ENCODE peak calls at places on chromosomes 16 and 17, in eight cellular contexts. One of them, this sample, is unnamed.

GRCh38 chr17:4968916-4969550 is 1.4 kb upstream of the SPAG7 start:
- DNase-seq in adipocyte: peak; percentile 96
- DNase-seq in neuronal stem cell: no peak
- DNase-seq in left ventricle myocardium inferior: no peak
- DNase-seq in WERI-Rb-1: peak; percentile 22
- DNase-seq in body of pancreas: no peak
- DNase-seq in uterus: peak; percentile 50
- DNase-seq in Panc1: peak; percentile 86
- DNase-seq in this sample: peak; percentile 66

GRCh38 chr17:28951991-28952975 is 965 bp upstream of the PHF12 start:
- DNase-seq in adipocyte: peak; percentile 100
- DNase-seq in neuronal stem cell: peak; percentile 99
- DNase-seq in uterus: peak; percentile 97
- DNase-seq in left ventricle myocardium inferior: peak; percentile 96
- DNase-seq in WERI-Rb-1: peak; percentile 97
- DNase-seq in Panc1: peak; percentile 98
- DNase-seq in body of pancreas: peak; percentile 97
- DNase-seq in this sample: peak; percentile 89

GRCh38 chr17:9109933-9110332 is 88.6 kb downstream of the NTN1 start:
- DNase-seq in Panc1: no peak
- DNase-seq in WERI-Rb-1: no peak
- DNase-seq in adipocyte: no peak
- DNase-seq in neuronal stem cell: no peak
- DNase-seq in uterus: no peak
- DNase-seq in left ventricle myocardium inferior: no peak
- DNase-seq in body of pancreas: no peak
- DNase-seq in this sample: peak; percentile 56

GRCh38 chr17:73591278-73592078 is 52.8 kb downstream of the SDK2 start:
- DNase-seq in WERI-Rb-1: no peak
- DNase-seq in body of pancreas: no peak
- DNase-seq in uterus: no peak
- DNase-seq in left ventricle myocardium inferior: no peak
- DNase-seq in Panc1: no peak
- DNase-seq in neuronal stem cell: no peak
- DNase-seq in adipocyte: no peak
- DNase-seq in this sample: no peak

GRCh38 chr16:46743232-46743719 is 4.9 kb downstream of the MYLK3 start:
- DNase-seq in body of pancreas: no peak
- DNase-seq in neuronal stem cell: no peak
- DNase-seq in Panc1: no peak
- DNase-seq in WERI-Rb-1: no peak
- DNase-seq in adipocyte: no peak
- DNase-seq in left ventricle myocardium inferior: peak; percentile 46
- DNase-seq in uterus: no peak
- DNase-seq in this sample: peak; percentile 64

GRCh38 chr16:11253995-11254912 is 1.8 kb downstream of the SOCS1 start:
- DNase-seq in left ventricle myocardium inferior: no peak
- DNase-seq in uterus: peak; percentile 31
- DNase-seq in neuronal stem cell: no peak
- DNase-seq in adipocyte: peak; percentile 30
- DNase-seq in WERI-Rb-1: no peak
- DNase-seq in body of pancreas: no peak
- DNase-seq in Panc1: no peak
- DNase-seq in this sample: peak; percentile 72

GRCh38 chr16:22355487-22355908 is 18.9 kb downstream of the CDR2 start:
- DNase-seq in neuronal stem cell: no peak
- DNase-seq in uterus: no peak
- DNase-seq in adipocyte: no peak
- DNase-seq in body of pancreas: no peak
- DNase-seq in left ventricle myocardium inferior: no peak
- DNase-seq in WERI-Rb-1: no peak
- DNase-seq in Panc1: no peak
- DNase-seq in this sample: no peak

GRCh38 chr17:64679710-64680216 is 17.7 kb upstream of the SMURF2 start:
- DNase-seq in left ventricle myocardium inferior: no peak
- DNase-seq in adipocyte: peak; percentile 99
- DNase-seq in body of pancreas: no peak
- DNase-seq in WERI-Rb-1: no peak
- DNase-seq in uterus: no peak
- DNase-seq in neuronal stem cell: no peak
- DNase-seq in Panc1: no peak
- DNase-seq in this sample: no peak

GRCh38 chr17:75490953-75491649 is 24.2 kb downstream of the CASKIN2 start:
- DNase-seq in neuronal stem cell: no peak
- DNase-seq in Panc1: no peak
- DNase-seq in left ventricle myocardium inferior: no peak
- DNase-seq in WERI-Rb-1: no peak
- DNase-seq in adipocyte: no peak
- DNase-seq in uterus: no peak
- DNase-seq in body of pancreas: no peak
- DNase-seq in this sample: no peak

GRCh38 chr16:79331064-79331463 is 269.5 kb downstream of the MAF start:
- DNase-seq in WERI-Rb-1: no peak
- DNase-seq in Panc1: no peak
- DNase-seq in adipocyte: no peak
- DNase-seq in left ventricle myocardium inferior: no peak
- DNase-seq in body of pancreas: no peak
- DNase-seq in uterus: no peak
- DNase-seq in neuronal stem cell: no peak
- DNase-seq in this sample: no peak

GRCh38 chr17:2030779-2031163 is 818 bp downstream of the DPH1 start:
- DNase-seq in left ventricle myocardium inferior: no peak
- DNase-seq in neuronal stem cell: peak; percentile 61
- DNase-seq in Panc1: no peak
- DNase-seq in adipocyte: no peak
- DNase-seq in WERI-Rb-1: peak; percentile 87
- DNase-seq in uterus: peak; percentile 26
- DNase-seq in body of pancreas: peak; percentile 45
- DNase-seq in this sample: no peak

GRCh38 chr17:31074772-31075538 is 19.8 kb upstream of the NF1 start:
- DNase-seq in body of pancreas: no peak
- DNase-seq in uterus: no peak
- DNase-seq in Panc1: no peak
- DNase-seq in WERI-Rb-1: no peak
- DNase-seq in neuronal stem cell: no peak
- DNase-seq in adipocyte: peak; percentile 58
- DNase-seq in left ventricle myocardium inferior: no peak
- DNase-seq in this sample: peak; percentile 60

GRCh38 chr17:44384823-44385286 is 4.6 kb downstream of the ITGA2B start:
- DNase-seq in adipocyte: no peak
- DNase-seq in uterus: no peak
- DNase-seq in neuronal stem cell: no peak
- DNase-seq in Panc1: no peak
- DNase-seq in body of pancreas: no peak
- DNase-seq in WERI-Rb-1: no peak
- DNase-seq in left ventricle myocardium inferior: no peak
- DNase-seq in this sample: no peak

GRCh38 chr17:75240394-75241142 is 20.8 kb downstream of the GGA3 start:
- DNase-seq in Panc1: no peak
- DNase-seq in uterus: no peak
- DNase-seq in neuronal stem cell: peak; percentile 63
- DNase-seq in WERI-Rb-1: peak; percentile 94
- DNase-seq in adipocyte: peak; percentile 54
- DNase-seq in left ventricle myocardium inferior: no peak
- DNase-seq in body of pancreas: no peak
- DNase-seq in this sample: peak; percentile 96

GRCh38 chr16:49706620-49707355 is 149.1 kb downstream of the ZNF423 start:
- DNase-seq in Panc1: no peak
- DNase-seq in adipocyte: no peak
- DNase-seq in left ventricle myocardium inferior: no peak
- DNase-seq in body of pancreas: no peak
- DNase-seq in uterus: no peak
- DNase-seq in WERI-Rb-1: no peak
- DNase-seq in neuronal stem cell: no peak
- DNase-seq in this sample: no peak

GRCh38 chr17:59683283-59683682 is 23.9 kb downstream of the PTRH2 start:
- DNase-seq in adipocyte: no peak
- DNase-seq in left ventricle myocardium inferior: no peak
- DNase-seq in Panc1: no peak
- DNase-seq in uterus: no peak
- DNase-seq in body of pancreas: no peak
- DNase-seq in WERI-Rb-1: no peak
- DNase-seq in neuronal stem cell: no peak
- DNase-seq in this sample: no peak

GRCh38 chr17:59693582-59693981 is 13.6 kb downstream of the PTRH2 start:
- DNase-seq in left ventricle myocardium inferior: no peak
- DNase-seq in body of pancreas: no peak
- DNase-seq in adipocyte: no peak
- DNase-seq in uterus: no peak
- DNase-seq in WERI-Rb-1: no peak
- DNase-seq in Panc1: no peak
- DNase-seq in neuronal stem cell: no peak
- DNase-seq in this sample: no peak

GRCh38 chr17:59684967-59685366 is 22.3 kb downstream of the PTRH2 start:
- DNase-seq in adipocyte: no peak
- DNase-seq in neuronal stem cell: no peak
- DNase-seq in WERI-Rb-1: no peak
- DNase-seq in body of pancreas: no peak
- DNase-seq in left ventricle myocardium inferior: no peak
- DNase-seq in Panc1: no peak
- DNase-seq in uterus: no peak
- DNase-seq in this sample: no peak

DNA sequence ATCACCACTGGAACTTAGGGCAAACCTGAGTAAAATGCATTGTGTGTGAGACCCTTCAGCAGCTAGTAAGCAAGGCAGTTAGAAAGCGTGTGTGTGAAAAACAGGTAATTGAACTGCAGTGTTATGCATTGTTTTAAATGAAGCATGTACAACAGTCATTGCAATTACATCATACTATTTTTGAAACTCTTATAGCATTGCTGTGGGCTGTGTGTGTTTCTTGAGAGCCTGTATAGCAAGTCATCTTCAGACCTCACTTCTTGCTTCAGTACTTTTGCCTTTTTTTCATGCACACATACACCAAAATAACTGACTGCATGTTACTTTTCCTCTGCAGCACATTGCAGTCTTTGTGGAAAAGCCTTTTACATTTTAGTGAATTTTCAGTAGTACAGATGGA is 19.2 kb downstream of the PTRH2 start:
- DNase-seq in neuronal stem cell: no peak
- DNase-seq in WERI-Rb-1: no peak
- DNase-seq in adipocyte: peak; percentile 21
- DNase-seq in Panc1: no peak
- DNase-seq in body of pancreas: no peak
- DNase-seq in uterus: no peak
- DNase-seq in left ventricle myocardium inferior: no peak
- DNase-seq in this sample: no peak
- H3K27me3 ChIP-seq in neuronal stem cell: no peaks in the 10 kb centered on the region
- H3K27me3 ChIP-seq in WERI-Rb-1: no peaks in the 10 kb centered on the region
- H3K27me3 ChIP-seq in adipocyte: no peaks in the 10 kb centered on the region
- H3K27me3 ChIP-seq in Panc1: no peaks in the 10 kb centered on the region
- H3K27me3 ChIP-seq in body of pancreas: no peaks in the 10 kb centered on the region
- H3K27me3 ChIP-seq in uterus: no peaks in the 10 kb centered on the region
- H3K27me3 ChIP-seq in left ventricle myocardium inferior: no peaks in the 10 kb centered on the region
- H3K27me3 ChIP-seq in this sample: no peaks in the 10 kb centered on the region

GRCh38 chr17:76543482-76544122 is 3.8 kb downstream of the PRCD start:
- DNase-seq in left ventricle myocardium inferior: peak; percentile 21
- DNase-seq in Panc1: no peak
- DNase-seq in body of pancreas: no peak
- DNase-seq in adipocyte: no peak
- DNase-seq in uterus: no peak
- DNase-seq in WERI-Rb-1: peak; percentile 63
- DNase-seq in neuronal stem cell: no peak
- DNase-seq in this sample: peak; percentile 56

GRCh38 chr17:76545918-76546555 is 6.2 kb downstream of the PRCD start:
- DNase-seq in adipocyte: no peak
- DNase-seq in body of pancreas: no peak
- DNase-seq in uterus: no peak
- DNase-seq in Panc1: no peak
- DNase-seq in left ventricle myocardium inferior: peak; percentile 14
- DNase-seq in WERI-Rb-1: peak; percentile 81
- DNase-seq in neuronal stem cell: no peak
- DNase-seq in this sample: peak; percentile 35

GRCh38 chr17:76544123-76544915 is 4.5 kb downstream of the PRCD start:
- DNase-seq in neuronal stem cell: no peak
- DNase-seq in left ventricle myocardium inferior: peak; percentile 74
- DNase-seq in uterus: no peak
- DNase-seq in WERI-Rb-1: no peak
- DNase-seq in body of pancreas: no peak
- DNase-seq in Panc1: no peak
- DNase-seq in adipocyte: no peak
- DNase-seq in this sample: peak; percentile 72

GRCh38 chr17:76546556-76547182 is 6.8 kb downstream of the PRCD start:
- DNase-seq in uterus: no peak
- DNase-seq in Panc1: no peak
- DNase-seq in adipocyte: peak; percentile 58
- DNase-seq in neuronal stem cell: no peak
- DNase-seq in left ventricle myocardium inferior: no peak
- DNase-seq in body of pancreas: no peak
- DNase-seq in WERI-Rb-1: no peak
- DNase-seq in this sample: peak; percentile 47

GRCh38 chr17:76544916-76545365 is 5.1 kb downstream of the PRCD start:
- DNase-seq in body of pancreas: no peak
- DNase-seq in Panc1: no peak
- DNase-seq in WERI-Rb-1: no peak
- DNase-seq in left ventricle myocardium inferior: no peak
- DNase-seq in neuronal stem cell: no peak
- DNase-seq in uterus: no peak
- DNase-seq in adipocyte: no peak
- DNase-seq in this sample: peak; percentile 60
- H3K4me3 ChIP-seq in body of pancreas: no peak overlapping the region
- H3K4me3 ChIP-seq in Panc1: no peak overlapping the region
- H3K4me3 ChIP-seq in WERI-Rb-1: no peak overlapping the region
- H3K4me3 ChIP-seq in left ventricle myocardium inferior: peak overlapping the region; percentile 47
- H3K4me3 ChIP-seq in neuronal stem cell: no peak overlapping the region
- H3K4me3 ChIP-seq in uterus: no peak overlapping the region
- H3K4me3 ChIP-seq in adipocyte: no peak overlapping the region
- H3K4me3 ChIP-seq in this sample: no peak overlapping the region

GRCh38 chr17:82083533-82084359 is 14.3 kb downstream of the FASN start:
- DNase-seq in WERI-Rb-1: no peak
- DNase-seq in adipocyte: no peak
- DNase-seq in uterus: no peak
- DNase-seq in Panc1: no peak
- DNase-seq in left ventricle myocardium inferior: no peak
- DNase-seq in neuronal stem cell: no peak
- DNase-seq in body of pancreas: no peak
- DNase-seq in this sample: no peak
- H3K36me3 ChIP-seq in WERI-Rb-1: peaks cover 95% of the 10 kb centered on the region
- H3K36me3 ChIP-seq in adipocyte: peaks cover 97% of the 10 kb centered on the region
- H3K36me3 ChIP-seq in uterus: no peaks in the 10 kb centered on the region
- H3K36me3 ChIP-seq in Panc1: peaks cover 17% of the 10 kb centered on the region
- H3K36me3 ChIP-seq in left ventricle myocardium inferior: peaks cover 96% of the 10 kb centered on the region
- H3K36me3 ChIP-seq in neuronal stem cell: peaks cover 91% of the 10 kb centered on the region
- H3K36me3 ChIP-seq in body of pancreas: peaks cover 18% of the 10 kb centered on the region
- H3K36me3 ChIP-seq in this sample: peaks cover 40% of the 10 kb centered on the region

DNA sequence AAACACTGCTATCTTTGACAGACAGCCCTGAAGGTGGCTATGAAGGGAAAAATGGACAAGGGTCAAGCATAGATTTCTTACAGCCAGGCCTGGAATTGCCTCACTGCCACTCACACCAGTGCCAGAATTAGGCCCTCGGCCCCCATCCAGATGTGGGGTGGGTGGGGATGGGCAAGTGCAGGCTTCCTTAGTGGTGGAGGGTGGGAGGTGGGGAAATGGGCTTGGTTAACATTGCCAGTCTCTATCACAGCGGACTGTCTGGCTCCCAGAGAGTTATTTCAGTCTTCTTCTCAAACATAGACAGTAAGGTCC is 24.9 kb downstream of the B9D1 start:
- DNase-seq in Panc1: no peak
- DNase-seq in uterus: no peak
- DNase-seq in left ventricle myocardium inferior: no peak
- DNase-seq in adipocyte: no peak
- DNase-seq in WERI-Rb-1: no peak
- DNase-seq in neuronal stem cell: no peak
- DNase-seq in body of pancreas: no peak
- DNase-seq in this sample: peak; percentile 40
- H3K27me3 ChIP-seq in Panc1: no peaks in the 10 kb centered on the region
- H3K27me3 ChIP-seq in uterus: no peaks in the 10 kb centered on the region
- H3K27me3 ChIP-seq in left ventricle myocardium inferior: no peaks in the 10 kb centered on the region
- H3K27me3 ChIP-seq in adipocyte: no peaks in the 10 kb centered on the region
- H3K27me3 ChIP-seq in WERI-Rb-1: no peaks in the 10 kb centered on the region
- H3K27me3 ChIP-seq in neuronal stem cell: no peaks in the 10 kb centered on the region
- H3K27me3 ChIP-seq in body of pancreas: no peaks in the 10 kb centered on the region
- H3K27me3 ChIP-seq in this sample: no peaks in the 10 kb centered on the region